ENCODE peak calls at places on chromosomes 11 and 22, in four cellular contexts. D, J, B and A are unnamed samples.

GRCh38 chr11:123093686-123094085 is 31.8 kb upstream of the HSPA8 start:
- DNase-seq in J (no peak), B (no peak), D (no peak), A (no peak)

GRCh38 chr22:39356464-39356863 is 6.7 kb downstream of the SYNGR1 start:
- DNase-seq in J (no peak), B (peak; percentile 81), D (no peak), A (no peak)

GRCh38 chr11:120061761-120062560 is 76.0 kb downstream of the TRIM29 start:
- DNase-seq in B (peak; percentile 39), J (no peak), D (no peak), A (peak; percentile 8)

GRCh38 chr11:63595296-63595695 is 18.9 kb downstream of the PLAAT3 start:
- DNase-seq in J (no peak), B (no peak), D (no peak), A (peak; percentile 71)

GRCh38 chr11:121466063-121466794 is 13.5 kb upstream of the SORL1-AS1 start:
- DNase-seq in D (peak; percentile 97), B (peak; percentile 99), J (peak; percentile 92), A (peak; percentile 87)

GRCh38 chr11:81963018-81963417 is 770.6 kb downstream of the FAM181B start:
- DNase-seq in B (no peak), D (no peak), J (no peak), A (peak; percentile 52)

GRCh38 chr11:71393283-71393682 is 54.9 kb downstream of the DHCR7 start:
- DNase-seq in J (no peak), D (no peak), B (no peak), A (no peak)

GRCh38 chr11:3803726-3804510 is 4.4 kb upstream of the PGAP2 start:
- DNase-seq in B (no peak), D (peak; percentile 4), J (no peak), A (no peak)

GRCh38 chr22:38397189-38398097 is 57.6 kb downstream of the KCNJ4 start:
- DNase-seq in J (no peak), B (no peak), D (peak; percentile 76), A (peak; percentile 19)

GRCh38 chr11:6468712-6469495 is 4.8 kb downstream of the TRIM3 start:
- DNase-seq in J (peak; percentile 80), B (peak; percentile 42), D (peak; percentile 96), A (peak; percentile 98)

GRCh38 chr22:27578937-27579617 is 222.5 kb downstream of the MN1 start:
- DNase-seq in J (no peak), B (no peak), D (no peak), A (peak; percentile 55)

GRCh38 chr11:119367661-119368120 is 13.8 kb downstream of the USP2 start:
- DNase-seq in J (no peak), B (no peak), D (no peak), A (no peak)

GRCh38 chr22:50342651-50343540 is at the start of gene PPP6R2:
- DNase-seq in B (peak; percentile 76), D (peak; percentile 89), J (peak; percentile 86), A (peak; percentile 76)

GRCh38 chr11:47731466-47731865 is 16.3 kb upstream of the AGBL2 start:
- DNase-seq in B (no peak), J (no peak), D (no peak), A (no peak)

GRCh38 chr11:65506770-65507485 is 8.1 kb downstream of the MALAT1 start:
- DNase-seq in B (peak; percentile 75), D (peak; percentile 78), J (peak; percentile 56), A (peak; percentile 94)

DNA sequence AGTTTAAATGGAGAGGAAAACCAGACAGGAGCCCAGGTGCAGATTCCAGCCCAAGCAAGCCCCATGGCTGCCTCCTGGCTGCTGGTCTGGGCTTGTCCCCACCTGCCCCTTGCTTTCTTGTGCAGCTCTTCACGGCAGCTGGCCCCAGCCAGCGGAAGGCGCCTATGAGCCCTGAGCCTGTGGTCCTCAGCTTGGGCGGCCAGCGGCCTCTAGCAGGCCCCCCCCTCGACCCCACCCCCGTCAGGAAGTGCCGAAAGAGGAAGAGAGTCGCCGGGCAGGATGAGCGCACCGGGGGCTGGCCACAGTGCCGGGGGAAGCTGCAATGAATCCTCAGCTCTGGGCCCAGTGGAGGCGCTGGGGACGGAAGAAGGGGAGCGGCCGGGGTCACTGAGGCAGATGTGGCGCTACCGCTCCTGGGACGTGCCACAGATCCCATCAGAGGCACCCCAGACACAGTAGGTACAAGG is 2.1 kb upstream of the DGKZ start:
- DNase-seq in J (no peak), B (peak; percentile 67), D (no peak), A (no peak)
- TF ChIP-seq CTCF in J (no peak), B (peak; percentile 3), D (no peak), A (peak; percentile 24)

DNA sequence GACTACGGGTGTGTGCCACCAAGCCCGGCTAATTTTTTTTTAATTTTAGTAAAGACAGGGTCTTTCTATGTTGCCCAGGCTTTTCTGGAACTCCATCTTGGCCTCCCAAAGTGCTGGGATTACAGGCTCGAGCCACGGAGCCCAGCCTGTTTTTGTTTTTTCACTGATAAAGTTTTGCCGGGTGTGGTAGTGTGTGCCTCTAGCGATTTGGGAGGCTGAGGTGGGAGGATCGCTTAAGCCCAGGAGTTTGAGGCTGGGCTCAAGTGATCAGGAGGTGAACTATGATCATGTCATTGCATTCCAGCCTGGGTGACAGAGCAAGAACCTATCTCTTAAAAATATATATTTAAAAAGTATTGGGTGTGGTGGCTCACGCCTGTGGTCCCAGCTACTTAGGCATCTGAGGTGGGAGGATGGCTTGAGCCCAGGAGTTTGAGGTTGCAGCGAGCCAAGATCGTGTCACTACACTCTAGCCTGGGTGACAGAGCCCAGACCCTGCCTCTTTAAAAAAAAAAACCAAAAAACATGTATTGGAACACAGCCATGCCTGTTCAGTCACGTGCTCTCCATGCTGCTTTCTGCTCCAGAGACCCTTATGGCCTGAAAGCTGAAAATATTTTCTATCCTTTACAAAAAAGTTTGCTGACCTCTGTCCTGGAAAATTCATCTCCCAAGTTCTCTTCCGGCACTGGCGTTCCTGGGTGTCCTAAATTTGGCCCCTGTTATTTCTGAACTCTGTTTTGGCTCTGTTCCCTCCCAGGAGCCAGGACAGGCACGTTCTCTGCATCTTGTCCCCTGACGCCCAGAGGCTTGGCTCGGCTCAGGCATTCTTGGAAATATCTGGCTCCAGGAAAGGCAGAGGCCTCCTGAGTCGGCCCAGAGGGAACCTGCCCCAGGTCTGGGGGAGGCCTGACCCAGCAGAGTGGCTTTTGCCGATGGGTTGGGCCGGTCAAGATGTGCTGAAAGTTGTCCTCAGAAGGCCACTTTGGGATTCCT is 61.4 kb upstream of the PPP6R3 start:
- DNase-seq in J (peak; percentile 43), D (peak; percentile 84), B (peak; percentile 75), A (no peak)
- H3K4me3 ChIP-seq in J (no peak overlapping the region), D (no peak overlapping the region), B (no peak overlapping the region), A (no peak overlapping the region)

DNA sequence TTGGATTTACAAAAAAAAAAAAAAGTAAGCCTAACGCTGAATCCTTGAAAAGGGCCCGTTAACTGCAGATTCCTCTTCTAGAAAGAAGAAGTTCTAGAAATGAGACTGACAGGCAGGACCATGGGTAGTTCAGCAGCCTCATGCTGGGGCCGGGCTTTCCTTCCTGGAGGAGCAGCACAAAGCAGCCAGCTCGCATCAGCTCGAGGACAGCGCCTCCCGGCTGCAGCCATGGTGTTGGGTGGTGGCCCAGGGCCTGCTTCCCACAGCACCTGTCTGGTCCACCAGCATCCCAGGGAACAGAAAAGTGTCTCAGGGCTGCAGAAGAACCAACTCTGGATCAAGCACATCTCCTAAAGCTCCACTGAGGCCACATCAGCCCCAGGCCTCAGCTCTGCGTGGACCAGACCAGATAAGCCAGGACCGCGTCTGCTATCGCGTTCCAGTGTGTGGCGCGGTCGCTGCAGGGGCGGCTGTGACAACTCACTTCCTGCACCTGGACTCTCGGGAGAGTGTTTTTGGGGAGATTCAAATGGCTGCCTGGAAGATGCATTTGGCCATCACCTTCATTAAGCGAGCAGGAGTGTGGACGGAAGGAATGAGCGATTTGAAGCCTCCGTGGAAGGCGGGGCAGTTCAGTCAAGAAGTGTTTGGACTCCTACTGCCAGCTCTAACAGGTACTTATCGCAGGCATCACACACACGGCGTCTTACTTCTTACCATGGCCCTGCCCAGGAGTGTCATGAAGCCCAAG is 53.5 kb downstream of the MYH9 start:
- DNase-seq in B (peak; percentile 42), D (peak; percentile 81), J (no peak), A (no peak)
- TF ChIP-seq CTCF in B (peak; percentile 28), D (no peak), J (peak; percentile 15), A (peak; percentile 36)

GRCh38 chr11:75398906-75399305 is 412 bp upstream of the RPS3 start:
- DNase-seq in B (no peak), D (no peak), J (no peak), A (no peak)

GRCh38 chr11:75403037-75403436 is 3.7 kb downstream of the RPS3 start:
- DNase-seq in B (no peak), J (no peak), D (no peak), A (no peak)

GRCh38 chr11:75402002-75402773 is 2.9 kb downstream of the RPS3 start:
- DNase-seq in J (no peak), B (no peak), D (no peak), A (no peak)

GRCh38 chr11:75399344-75400109 is at the start of gene RPS3:
- DNase-seq in J (peak; percentile 94), D (peak; percentile 95), B (peak; percentile 92), A (peak; percentile 93)

GRCh38 chr11:75400110-75400865 is 970 bp downstream of the RPS3 start:
- DNase-seq in D (no peak), J (no peak), B (no peak), A (peak; percentile 25)
- H3K4me3 ChIP-seq in D (peak overlapping the region; percentile 60), J (peak overlapping the region; percentile 73), B (peak overlapping the region; percentile 68), A (peak overlapping the region; percentile 86)